ENCODE peak calls at places on chromosomes 12 and 14, in ten cellular contexts. One of them, this sample, is unnamed.

GRCh38 chr12:20415641-20416040 is 47.3 kb downstream of the PDE3A start:
- DNase-seq in chondrocyte: no peak
- DNase-seq in kidney epithelial cell: no peak
- DNase-seq in hepatocyte: no peak
- DNase-seq in lower leg skin: no peak
- DNase-seq in GM12864: no peak
- DNase-seq in AG04450: no peak
- DNase-seq in Panc1: no peak
- DNase-seq in WTC11: no peak
- DNase-seq in transverse colon: no peak
- DNase-seq in this sample: no peak

GRCh38 chr12:79552186-79552585 is 138.6 kb downstream of the PAWR start:
- DNase-seq in chondrocyte: no peak
- DNase-seq in kidney epithelial cell: no peak
- DNase-seq in hepatocyte: no peak
- DNase-seq in lower leg skin: no peak
- DNase-seq in GM12864: no peak
- DNase-seq in AG04450: no peak
- DNase-seq in Panc1: no peak
- DNase-seq in WTC11: no peak
- DNase-seq in transverse colon: no peak
- DNase-seq in this sample: peak

GRCh38 chr14:28653521-28653920 is 113.1 kb upstream of the FOXG1 start:
- DNase-seq in chondrocyte: no peak
- DNase-seq in kidney epithelial cell: no peak
- DNase-seq in hepatocyte: no peak
- DNase-seq in lower leg skin: no peak
- DNase-seq in GM12864: no peak
- DNase-seq in AG04450: no peak
- DNase-seq in Panc1: no peak
- DNase-seq in WTC11: no peak
- DNase-seq in transverse colon: no peak
- DNase-seq in this sample: no peak

GRCh38 chr14:76617440-76617839 is 143.8 kb upstream of the VASH1 start:
- DNase-seq in chondrocyte: no peak
- DNase-seq in kidney epithelial cell: no peak
- DNase-seq in hepatocyte: no peak
- DNase-seq in lower leg skin: no peak
- DNase-seq in GM12864: no peak
- DNase-seq in AG04450: no peak
- DNase-seq in Panc1: no peak
- DNase-seq in WTC11: no peak
- DNase-seq in transverse colon: no peak
- DNase-seq in this sample: no peak

GRCh38 chr14:106308839-106309389 is 782.5 kb downstream of the TMEM121 start:
- DNase-seq in chondrocyte: no peak
- DNase-seq in kidney epithelial cell: no peak
- DNase-seq in hepatocyte: no peak
- DNase-seq in lower leg skin: no peak
- DNase-seq in GM12864: peak
- DNase-seq in AG04450: no peak
- DNase-seq in Panc1: peak
- DNase-seq in WTC11: peak
- DNase-seq in transverse colon: peak
- DNase-seq in this sample: no peak

GRCh38 chr14:100448376-100448775 is 125.2 kb downstream of the SLC25A47 start:
- DNase-seq in chondrocyte: no peak
- DNase-seq in kidney epithelial cell: no peak
- DNase-seq in hepatocyte: no peak
- DNase-seq in lower leg skin: no peak
- DNase-seq in GM12864: no peak
- DNase-seq in AG04450: no peak
- DNase-seq in Panc1: no peak
- DNase-seq in WTC11: no peak
- DNase-seq in transverse colon: no peak
- DNase-seq in this sample: no peak

GRCh38 chr12:41497362-41497761 is 309.2 kb downstream of the PDZRN4 start:
- DNase-seq in chondrocyte: no peak
- DNase-seq in kidney epithelial cell: no peak
- DNase-seq in hepatocyte: no peak
- DNase-seq in lower leg skin: no peak
- DNase-seq in GM12864: no peak
- DNase-seq in AG04450: no peak
- DNase-seq in Panc1: no peak
- DNase-seq in WTC11: no peak
- DNase-seq in transverse colon: no peak
- DNase-seq in this sample: no peak

GRCh38 chr14:92524603-92525185 is 11.1 kb downstream of the RIN3 start:
- DNase-seq in chondrocyte: no peak
- DNase-seq in kidney epithelial cell: no peak
- DNase-seq in hepatocyte: no peak
- DNase-seq in lower leg skin: no peak
- DNase-seq in GM12864: no peak
- DNase-seq in AG04450: no peak
- DNase-seq in Panc1: no peak
- DNase-seq in WTC11: no peak
- DNase-seq in transverse colon: no peak
- DNase-seq in this sample: no peak

GRCh38 chr12:17060260-17060659 is 454.3 kb upstream of the LMO3 start:
- DNase-seq in chondrocyte: no peak
- DNase-seq in kidney epithelial cell: no peak
- DNase-seq in hepatocyte: no peak
- DNase-seq in lower leg skin: no peak
- DNase-seq in GM12864: no peak
- DNase-seq in AG04450: no peak
- DNase-seq in Panc1: no peak
- DNase-seq in WTC11: no peak
- DNase-seq in transverse colon: no peak
- DNase-seq in this sample: no peak

GRCh38 chr12:107992870-107993451 is 136.1 kb upstream of the WSCD2 start:
- DNase-seq in chondrocyte: no peak
- DNase-seq in kidney epithelial cell: no peak
- DNase-seq in hepatocyte: peak
- DNase-seq in lower leg skin: no peak
- DNase-seq in GM12864: peak
- DNase-seq in AG04450: no peak
- DNase-seq in Panc1: peak
- DNase-seq in WTC11: peak
- DNase-seq in transverse colon: no peak
- DNase-seq in this sample: no peak

GRCh38 chr12:3207174-3207573 is 130.0 kb downstream of the TSPAN9 start:
- DNase-seq in chondrocyte: no peak
- DNase-seq in kidney epithelial cell: no peak
- DNase-seq in hepatocyte: no peak
- DNase-seq in lower leg skin: no peak
- DNase-seq in GM12864: no peak
- DNase-seq in AG04450: no peak
- DNase-seq in Panc1: no peak
- DNase-seq in WTC11: no peak
- DNase-seq in transverse colon: no peak
- DNase-seq in this sample: no peak

GRCh38 chr12:3204716-3205617 is 127.8 kb downstream of the TSPAN9 start:
- DNase-seq in chondrocyte: no peak
- DNase-seq in kidney epithelial cell: no peak
- DNase-seq in hepatocyte: no peak
- DNase-seq in lower leg skin: no peak
- DNase-seq in GM12864: no peak
- DNase-seq in AG04450: no peak
- DNase-seq in Panc1: no peak
- DNase-seq in WTC11: no peak
- DNase-seq in transverse colon: no peak
- DNase-seq in this sample: no peak

GRCh38 chr12:3206536-3207072 is 129.4 kb downstream of the TSPAN9 start:
- DNase-seq in chondrocyte: no peak
- DNase-seq in kidney epithelial cell: no peak
- DNase-seq in hepatocyte: no peak
- DNase-seq in lower leg skin: no peak
- DNase-seq in GM12864: no peak
- DNase-seq in AG04450: no peak
- DNase-seq in Panc1: no peak
- DNase-seq in WTC11: no peak
- DNase-seq in transverse colon: no peak
- DNase-seq in this sample: no peak

GRCh38 chr12:3205742-3206519 is 128.8 kb downstream of the TSPAN9 start:
- DNase-seq in chondrocyte: no peak
- DNase-seq in kidney epithelial cell: no peak
- DNase-seq in hepatocyte: no peak
- DNase-seq in lower leg skin: no peak
- DNase-seq in GM12864: no peak
- DNase-seq in AG04450: no peak
- DNase-seq in Panc1: no peak
- DNase-seq in WTC11: no peak
- DNase-seq in transverse colon: no peak
- DNase-seq in this sample: no peak

GRCh38 chr12:3207858-3208257 is 130.7 kb downstream of the TSPAN9 start:
- DNase-seq in chondrocyte: no peak
- DNase-seq in kidney epithelial cell: no peak
- DNase-seq in hepatocyte: no peak
- DNase-seq in lower leg skin: no peak
- DNase-seq in GM12864: no peak
- DNase-seq in AG04450: no peak
- DNase-seq in Panc1: no peak
- DNase-seq in WTC11: peak
- DNase-seq in transverse colon: no peak
- DNase-seq in this sample: no peak
- TF ChIP-seq CTCF in chondrocyte: peak
- TF ChIP-seq CTCF in kidney epithelial cell: peak
- TF ChIP-seq CTCF in hepatocyte: peak
- TF ChIP-seq CTCF in lower leg skin: no peak
- TF ChIP-seq CTCF in GM12864: peak
- TF ChIP-seq CTCF in AG04450: no peak
- TF ChIP-seq CTCF in Panc1: no peak
- TF ChIP-seq CTCF in WTC11: peak
- TF ChIP-seq CTCF in transverse colon: no peak
- TF ChIP-seq CTCF in this sample: peak

GRCh38 chr14:34722723-34723545 is 8.5 kb upstream of the CFL2 start:
- DNase-seq in chondrocyte: no peak
- DNase-seq in kidney epithelial cell: no peak
- DNase-seq in hepatocyte: peak
- DNase-seq in lower leg skin: peak
- DNase-seq in GM12864: no peak
- DNase-seq in AG04450: no peak
- DNase-seq in Panc1: no peak
- DNase-seq in WTC11: peak
- DNase-seq in transverse colon: peak
- DNase-seq in this sample: no peak
- TF ChIP-seq CTCF in chondrocyte: peak
- TF ChIP-seq CTCF in kidney epithelial cell: peak
- TF ChIP-seq CTCF in hepatocyte: peak
- TF ChIP-seq CTCF in lower leg skin: peak
- TF ChIP-seq CTCF in GM12864: peak
- TF ChIP-seq CTCF in AG04450: peak
- TF ChIP-seq CTCF in Panc1: peak
- TF ChIP-seq CTCF in WTC11: peak
- TF ChIP-seq CTCF in transverse colon: peak
- TF ChIP-seq CTCF in this sample: peak

GRCh38 chr14:96666088-96666487 is 131.1 kb upstream of the VRK1 start:
- DNase-seq in chondrocyte: no peak
- DNase-seq in kidney epithelial cell: no peak
- DNase-seq in hepatocyte: no peak
- DNase-seq in lower leg skin: no peak
- DNase-seq in GM12864: no peak
- DNase-seq in AG04450: no peak
- DNase-seq in Panc1: no peak
- DNase-seq in WTC11: no peak
- DNase-seq in transverse colon: no peak
- DNase-seq in this sample: no peak
- TF ChIP-seq CTCF in chondrocyte: no peak
- TF ChIP-seq CTCF in kidney epithelial cell: no peak
- TF ChIP-seq CTCF in hepatocyte: no peak
- TF ChIP-seq CTCF in lower leg skin: no peak
- TF ChIP-seq CTCF in GM12864: no peak
- TF ChIP-seq CTCF in AG04450: no peak
- TF ChIP-seq CTCF in Panc1: no peak
- TF ChIP-seq CTCF in WTC11: no peak
- TF ChIP-seq CTCF in transverse colon: no peak
- TF ChIP-seq CTCF in this sample: no peak

GRCh38 chr12:49365542-49365941 is 1.7 kb upstream of the SPATS2 start:
- DNase-seq in chondrocyte: no peak
- DNase-seq in kidney epithelial cell: no peak
- DNase-seq in hepatocyte: no peak
- DNase-seq in lower leg skin: no peak
- DNase-seq in GM12864: no peak
- DNase-seq in AG04450: no peak
- DNase-seq in Panc1: no peak
- DNase-seq in WTC11: no peak
- DNase-seq in transverse colon: no peak
- DNase-seq in this sample: peak

GRCh38 chr12:49368240-49368600 is 958 bp downstream of the SPATS2 start:
- DNase-seq in chondrocyte: no peak
- DNase-seq in kidney epithelial cell: no peak
- DNase-seq in hepatocyte: no peak
- DNase-seq in lower leg skin: no peak
- DNase-seq in GM12864: no peak
- DNase-seq in AG04450: no peak
- DNase-seq in Panc1: no peak
- DNase-seq in WTC11: no peak
- DNase-seq in transverse colon: no peak
- DNase-seq in this sample: no peak

GRCh38 chr12:49364989-49365388 is 2.3 kb upstream of the SPATS2 start:
- DNase-seq in chondrocyte: no peak
- DNase-seq in kidney epithelial cell: no peak
- DNase-seq in hepatocyte: no peak
- DNase-seq in lower leg skin: no peak
- DNase-seq in GM12864: no peak
- DNase-seq in AG04450: no peak
- DNase-seq in Panc1: no peak
- DNase-seq in WTC11: no peak
- DNase-seq in transverse colon: no peak
- DNase-seq in this sample: no peak

GRCh38 chr12:49367381-49368239 is at the start of gene SPATS2:
- DNase-seq in chondrocyte: peak
- DNase-seq in kidney epithelial cell: no peak
- DNase-seq in hepatocyte: no peak
- DNase-seq in lower leg skin: peak
- DNase-seq in GM12864: no peak
- DNase-seq in AG04450: no peak
- DNase-seq in Panc1: no peak
- DNase-seq in WTC11: peak
- DNase-seq in transverse colon: peak
- DNase-seq in this sample: no peak

DNA sequence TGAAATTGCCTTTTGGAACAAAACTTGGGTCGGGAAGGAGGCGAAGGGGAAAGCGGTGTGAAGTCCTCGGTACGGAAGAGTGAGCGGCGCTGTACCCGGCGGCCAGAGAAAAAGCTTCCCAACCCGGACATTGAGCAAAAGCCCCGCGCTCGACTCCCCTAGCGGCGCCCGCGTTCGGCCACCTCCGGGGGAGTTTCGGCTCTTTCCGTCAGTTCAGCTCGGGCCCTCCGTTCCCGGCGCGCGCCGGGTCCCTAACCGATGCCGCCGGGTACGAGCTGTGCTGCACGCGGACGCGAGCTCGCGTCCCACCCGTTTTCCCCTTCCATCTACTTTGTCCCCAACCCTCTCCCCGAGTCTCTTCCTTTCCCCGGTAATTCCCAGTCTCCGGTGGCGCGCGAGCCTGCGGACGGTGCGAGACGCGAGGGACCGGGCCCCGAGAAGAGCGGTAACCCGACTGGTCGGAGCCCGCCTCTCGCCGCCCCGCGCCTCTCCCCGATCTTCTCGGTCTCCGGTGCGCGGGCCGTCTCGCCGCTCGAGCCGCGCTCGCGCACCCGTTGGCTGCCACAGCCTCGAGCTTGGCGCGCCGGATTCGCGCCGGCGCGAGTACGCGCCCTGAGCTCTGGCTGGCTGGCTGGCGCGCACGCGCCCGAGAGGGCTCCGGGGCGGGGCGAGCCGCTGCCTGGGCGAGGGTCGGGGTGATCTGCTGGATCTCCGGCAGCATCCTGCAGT is 446 bp upstream of the SPATS2 start:
- DNase-seq in chondrocyte: no peak
- DNase-seq in kidney epithelial cell: no peak
- DNase-seq in hepatocyte: peak
- DNase-seq in lower leg skin: peak
- DNase-seq in GM12864: peak
- DNase-seq in AG04450: peak
- DNase-seq in Panc1: no peak
- DNase-seq in WTC11: peak
- DNase-seq in transverse colon: peak
- DNase-seq in this sample: peak
- TF ChIP-seq CTCF in chondrocyte: peak
- TF ChIP-seq CTCF in kidney epithelial cell: peak
- TF ChIP-seq CTCF in hepatocyte: peak
- TF ChIP-seq CTCF in lower leg skin: no peak
- TF ChIP-seq CTCF in GM12864: peak
- TF ChIP-seq CTCF in AG04450: peak
- TF ChIP-seq CTCF in Panc1: peak
- TF ChIP-seq CTCF in WTC11: no peak
- TF ChIP-seq CTCF in transverse colon: peak
- TF ChIP-seq CTCF in this sample: no peak

This sample was measured in astrocyte of the cerebellum.